ENCODE peak calls at places on chromosomes 1 and 21, in seven cellular contexts. E is cardiac fibroblast; A is type B pancreatic cell; W is breast epithelium; P is PC-3; G is A549; X is CD4-positive, alpha-beta T cell. V is an unnamed sample.

GRCh38 chr1:1858382-1859086 is 32.4 kb downstream of the GNB1 start:
- DNase-seq in W (peak), P (peak), E (peak), G (peak), X (no peak), A (no peak), V (no peak)

GRCh38 chr1:5239911-5240310 is 585.5 kb downstream of the AJAP1 start:
- DNase-seq in A (no peak), W (peak), P (no peak), X (no peak), E (no peak), G (no peak), V (no peak)

GRCh38 chr1:114330451-114330983 is 176.8 kb upstream of the SYT6 start:
- DNase-seq in W (no peak), X (no peak), G (no peak), E (no peak), A (no peak), P (no peak), V (no peak)

GRCh38 chr1:95002657-95003432 is 69.9 kb downstream of the ALG14 start:
- DNase-seq in W (no peak), E (no peak), A (no peak), P (no peak), X (no peak), G (no peak), V (no peak)

GRCh38 chr1:206457408-206457807 is 12.9 kb upstream of the IKBKE start:
- DNase-seq in E (no peak), X (no peak), W (no peak), G (no peak), A (no peak), P (peak), V (no peak)

GRCh38 chr21:32320726-32321125 is 22.1 kb downstream of the MRAP start:
- DNase-seq in P (no peak), E (no peak), G (no peak), W (no peak), X (no peak), A (no peak), V (no peak)

GRCh38 chr1:1208713-1209433 is 2.5 kb upstream of the TNFRSF18 start:
- DNase-seq in G (no peak), W (no peak), A (no peak), P (no peak), X (peak), E (no peak), V (no peak)

GRCh38 chr1:231799363-231799986 is 172.9 kb downstream of the DISC1 start:
- DNase-seq in G (no peak), W (no peak), A (no peak), E (peak), X (no peak), P (no peak), V (no peak)

GRCh38 chr1:202154766-202155477 is 5.5 kb downstream of the PTPN7 start:
- DNase-seq in A (no peak), X (peak), E (peak), P (peak), W (no peak), G (peak), V (no peak)

GRCh38 chr1:228163776-228164534 is 1.6 kb upstream of the IBA57 start:
- DNase-seq in W (no peak), G (no peak), X (no peak), A (no peak), E (no peak), P (no peak), V (no peak)

GRCh38 chr1:88998716-88999115 is 6.3 kb upstream of the KYAT3 start:
- DNase-seq in A (no peak), G (peak), W (no peak), E (peak), X (no peak), P (peak), V (no peak)

GRCh38 chr1:223486366-223486765 is 93.2 kb downstream of the CCDC185 start:
- DNase-seq in W (no peak), X (no peak), A (no peak), E (no peak), P (peak), G (no peak), V (no peak)
- TF ChIP-seq CTCF in W (no peak), X (peak), A (peak), E (peak), P (peak), G (no peak), V (no peak)

GRCh38 chr1:175317309-175317708 is 124.7 kb upstream of the KIAA0040 start:
- DNase-seq in E (peak), W (no peak), P (peak), G (no peak), X (no peak), A (no peak), V (no peak)
- TF ChIP-seq CTCF in E (peak), W (peak), P (peak), G (peak), X (peak), A (peak), V (peak)

DNA sequence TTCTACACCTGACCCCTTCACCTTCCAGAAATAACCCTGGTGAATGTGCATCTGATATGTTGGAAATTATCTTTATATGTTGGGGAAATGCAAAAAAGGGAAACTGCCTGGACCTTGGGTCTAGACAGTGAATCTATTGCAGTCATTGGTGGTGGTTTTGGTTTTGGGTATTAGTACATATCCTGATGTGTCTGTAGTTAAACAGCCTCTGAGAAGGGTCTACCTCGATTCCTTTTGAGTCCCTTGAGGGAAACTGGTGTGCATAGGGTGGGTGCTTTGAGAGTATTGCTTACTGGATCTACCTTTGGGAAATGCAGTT is 127.3 kb upstream of the KIAA0040 start:
- DNase-seq in W (no peak), X (no peak), P (no peak), E (no peak), A (no peak), G (no peak), V (no peak)
- TF ChIP-seq CTCF in W (no peak), X (peak), P (no peak), E (no peak), A (peak), G (no peak), V (no peak)

GRCh38 chr1:233132445-233132844 is 163.1 kb downstream of the PCNX2 start:
- DNase-seq in G (no peak), P (no peak), A (no peak), E (no peak), X (no peak), W (no peak), V (no peak)
- TF ChIP-seq CTCF in G (no peak), P (no peak), A (no peak), E (no peak), X (no peak), W (no peak), V (no peak)

GRCh38 chr1:3409737-3410434 is 44.6 kb upstream of the ARHGEF16 start:
- DNase-seq in P (peak), A (no peak), X (no peak), G (peak), W (no peak), E (peak), V (peak)
- TF ChIP-seq CTCF in P (peak), A (peak), X (no peak), G (peak), W (peak), E (peak), V (peak)

DNA sequence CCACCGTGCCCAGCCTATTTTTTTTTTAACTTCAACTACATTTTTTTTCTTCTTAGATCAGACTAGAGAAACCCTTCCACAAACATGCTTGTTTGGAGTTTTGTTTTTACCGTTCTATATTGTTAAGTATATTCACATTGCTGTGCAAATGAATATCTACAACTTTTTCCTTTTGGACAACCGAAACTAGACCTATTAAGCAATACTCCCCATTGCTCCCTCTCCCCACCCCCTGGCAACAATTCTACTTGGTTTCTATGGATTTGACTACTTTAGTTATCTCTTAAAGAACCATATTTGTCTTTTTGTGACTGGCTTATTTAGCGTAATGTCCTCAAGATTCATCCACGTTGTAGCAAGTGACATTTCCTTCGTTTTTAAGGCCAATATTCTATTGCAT is 19.1 kb downstream of the ETNK2 start:
- DNase-seq in X (no peak), P (no peak), G (no peak), E (no peak), A (no peak), W (no peak), V (no peak)
- TF ChIP-seq CTCF in X (no peak), P (no peak), G (no peak), E (no peak), A (no peak), W (no peak), V (no peak)

DNA sequence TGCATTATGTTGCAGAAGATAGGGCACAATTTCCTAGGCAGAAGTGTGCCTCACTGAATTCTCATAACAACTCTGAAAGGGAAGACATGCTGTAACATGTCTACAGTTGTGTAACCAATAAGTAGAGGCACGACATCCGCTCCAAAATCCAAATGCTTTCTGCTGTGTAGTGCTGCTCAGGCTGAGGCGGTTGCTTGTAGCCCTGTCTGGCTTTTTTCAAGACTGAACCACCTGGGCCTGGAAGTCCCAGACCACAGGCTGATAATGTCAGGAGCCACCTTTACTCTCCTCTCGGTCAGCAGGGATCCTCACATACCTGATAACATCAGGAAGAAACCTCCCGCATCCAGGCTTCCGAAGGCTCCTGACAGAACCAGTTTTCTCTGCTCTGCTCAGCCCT is 10.9 kb downstream of the AKNAD1 start:
- DNase-seq in G (no peak), W (peak), X (no peak), A (no peak), E (no peak), P (no peak), V (no peak)
- TF ChIP-seq CTCF in G (no peak), W (no peak), X (no peak), A (no peak), E (no peak), P (no peak), V (no peak)

GRCh38 chr1:18197299-18197698 is 89.7 kb downstream of the IGSF21 start:
- DNase-seq in E (no peak), W (no peak), G (no peak), X (no peak), A (no peak), P (no peak), V (no peak)
- TF ChIP-seq CTCF in E (no peak), W (no peak), G (no peak), X (no peak), A (no peak), P (no peak), V (no peak)

V was measured in osteocyte.